ENCODE peak calls at places on chromosomes 6 and 20, in six cellular contexts. N is GM12891, A is SK-N-SH, J is H1, L is HepG2, H is GM12878. G is an unnamed sample.

GRCh38 chr6:46334442-46334841 is 156.8 kb downstream of the RCAN2 start:
- DNase-seq in H (no peak), L (no peak), A (no peak), J (no peak), N (no peak), G (no peak)

GRCh38 chr20:20663841-20664240 is 48.6 kb downstream of the RALGAPA2 start:
- DNase-seq in H (no peak), J (no peak), A (no peak), L (no peak), N (no peak), G (no peak)

GRCh38 chr6:14664112-14664592 is 546.6 kb downstream of the CD83 start:
- DNase-seq in N (no peak), A (peak), H (no peak), J (no peak), L (no peak), G (no peak)

GRCh38 chr6:10363911-10364310 is 51.0 kb downstream of the TFAP2A start:
- DNase-seq in A (no peak), L (no peak), N (no peak), H (no peak), J (no peak), G (no peak)

GRCh38 chr6:159252955-159253508 is 83.8 kb downstream of the FNDC1 start:
- DNase-seq in L (peak), A (peak), N (peak), H (peak), J (peak), G (no peak)

GRCh38 chr6:26016326-26017275 is 54.0 kb downstream of the TRIM38 start:
- DNase-seq in L (no peak), J (no peak), H (no peak), N (no peak), A (no peak), G (no peak)

GRCh38 chr6:44056392-44057237 is 70.6 kb downstream of the MRPL14 start:
- DNase-seq in L (no peak), J (no peak), N (no peak), A (peak), H (no peak), G (no peak)

GRCh38 chr6:13766201-13766634 is 48.1 kb downstream of the MCUR1 start:
- DNase-seq in L (no peak), N (no peak), J (no peak), H (no peak), A (no peak), G (no peak)

GRCh38 chr6:150196942-150197745 is 54.3 kb downstream of the PPP1R14C start:
- DNase-seq in A (no peak), L (no peak), J (no peak), H (no peak), N (no peak), G (no peak)

GRCh38 chr6:150194200-150194599 is 51.4 kb downstream of the PPP1R14C start:
- DNase-seq in A (no peak), H (no peak), J (no peak), N (no peak), L (no peak), G (no peak)

GRCh38 chr6:150198532-150198931 is 55.7 kb downstream of the PPP1R14C start:
- DNase-seq in H (no peak), A (no peak), L (no peak), N (no peak), J (no peak), G (no peak)

GRCh38 chr6:150199241-150199640 is 56.4 kb downstream of the PPP1R14C start:
- DNase-seq in H (no peak), J (no peak), L (no peak), N (no peak), A (no peak), G (no peak)

GRCh38 chr6:150195996-150196417 is 53.2 kb downstream of the PPP1R14C start:
- DNase-seq in N (no peak), A (no peak), H (no peak), L (no peak), J (no peak), G (no peak)
- TF ChIP-seq POLR2AphosphoS5 in N (no peak), A (no peak), H (no peak), L (no peak), J (no peak), G (no peak)

GRCh38 chr6:165877773-165878172 is 214.7 kb upstream of the PDE10A start:
- DNase-seq in N (no peak), H (no peak), A (no peak), J (no peak), L (no peak), G (no peak)

GRCh38 chr6:165881812-165882211 is 218.8 kb upstream of the PDE10A start:
- DNase-seq in J (no peak), H (no peak), A (no peak), N (no peak), L (no peak), G (no peak)

GRCh38 chr6:165883851-165884640 is 221.0 kb upstream of the PDE10A start:
- DNase-seq in L (no peak), A (no peak), H (no peak), J (no peak), N (no peak), G (no peak)

GRCh38 chr6:165877192-165877591 is 214.2 kb upstream of the PDE10A start:
- DNase-seq in J (no peak), N (no peak), L (no peak), H (no peak), A (no peak), G (no peak)

DNA sequence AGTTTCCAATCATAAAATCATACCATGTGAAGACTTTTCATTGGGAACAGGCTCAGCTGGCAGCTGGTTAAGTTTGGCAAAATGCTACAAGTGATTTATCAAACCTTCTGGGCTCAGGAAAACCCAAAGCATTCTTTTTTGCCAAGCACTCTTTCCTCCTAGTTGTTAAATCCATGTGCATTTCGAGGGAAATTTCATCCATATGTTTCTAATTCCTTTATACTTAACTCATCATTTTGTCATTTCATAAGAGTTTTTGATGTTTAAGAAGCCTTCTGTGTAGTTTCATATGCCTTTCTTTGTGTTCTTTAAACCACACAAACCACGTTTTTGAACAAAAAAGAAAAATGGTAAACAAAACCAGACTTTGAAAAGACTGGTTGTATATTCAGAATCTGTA is 217.7 kb upstream of the PDE10A start:
- DNase-seq in L (no peak), N (no peak), H (no peak), J (no peak), A (no peak), G (no peak)
- TF ChIP-seq TAF1 in L (no peak), N (no peak), H (no peak), J (no peak), A (no peak), G (no peak)

GRCh38 chr6:98787961-98788360 is 46.4 kb upstream of the POU3F2 start:
- DNase-seq in N (no peak), L (no peak), J (no peak), A (peak), H (no peak), G (no peak)
- TF ChIP-seq POLR2AphosphoS5 in N (no peak), L (no peak), J (no peak), A (no peak), H (no peak), G (no peak)

GRCh38 chr6:165729307-165729936 is 66.4 kb upstream of the PDE10A start:
- DNase-seq in A (peak), H (no peak), L (peak), N (peak), J (no peak), G (peak)
- TF ChIP-seq TAF1 in A (no peak), H (no peak), L (no peak), N (no peak), J (no peak), G (no peak)

GRCh38 chr20:44722990-44723389 is 7.8 kb downstream of the CCN5 start:
- DNase-seq in A (no peak), L (no peak), H (no peak), N (no peak), J (no peak), G (no peak)

GRCh38 chr20:44721785-44722054 is 6.6 kb downstream of the CCN5 start:
- DNase-seq in H (no peak), N (no peak), A (no peak), J (no peak), L (no peak), G (no peak)

GRCh38 chr20:44719841-44720240 is 4.7 kb downstream of the CCN5 start:
- DNase-seq in J (no peak), H (no peak), N (no peak), L (no peak), A (no peak), G (no peak)

GRCh38 chr20:44720994-44721784 is 6.0 kb downstream of the CCN5 start:
- DNase-seq in H (no peak), A (no peak), L (no peak), J (no peak), N (no peak), G (no peak)

GRCh38 chr20:44720617-44720993 is 5.4 kb downstream of the CCN5 start:
- DNase-seq in L (no peak), N (no peak), H (no peak), J (no peak), A (peak), G (no peak)
- TF ChIP-seq POLR2AphosphoS5 in L (no peak), N (no peak), H (no peak), J (no peak), A (no peak), G (no peak)

GRCh38 chr6:141335476-141335875 is 797.2 kb upstream of the GJE1 start:
- DNase-seq in A (no peak), L (no peak), J (no peak), N (no peak), H (no peak), G (no peak)
- TF ChIP-seq TAF1 in A (no peak), L (no peak), J (no peak), N (no peak), H (no peak), G (no peak)

GRCh38 chr6:27174958-27175357 is 72.5 kb upstream of the PRSS16 start:
- DNase-seq in A (no peak), N (no peak), J (no peak), H (no peak), L (no peak), G (no peak)

GRCh38 chr6:27178001-27178730 is 69.3 kb upstream of the PRSS16 start:
- DNase-seq in H (peak), L (peak), J (no peak), A (peak), N (no peak), G (no peak)

GRCh38 chr6:27176096-27176495 is 71.4 kb upstream of the PRSS16 start:
- DNase-seq in N (no peak), A (peak), H (no peak), L (no peak), J (no peak), G (no peak)

GRCh38 chr6:27178860-27179259 is 68.6 kb upstream of the PRSS16 start:
- DNase-seq in L (no peak), H (no peak), J (no peak), A (no peak), N (no peak), G (no peak)

DNA sequence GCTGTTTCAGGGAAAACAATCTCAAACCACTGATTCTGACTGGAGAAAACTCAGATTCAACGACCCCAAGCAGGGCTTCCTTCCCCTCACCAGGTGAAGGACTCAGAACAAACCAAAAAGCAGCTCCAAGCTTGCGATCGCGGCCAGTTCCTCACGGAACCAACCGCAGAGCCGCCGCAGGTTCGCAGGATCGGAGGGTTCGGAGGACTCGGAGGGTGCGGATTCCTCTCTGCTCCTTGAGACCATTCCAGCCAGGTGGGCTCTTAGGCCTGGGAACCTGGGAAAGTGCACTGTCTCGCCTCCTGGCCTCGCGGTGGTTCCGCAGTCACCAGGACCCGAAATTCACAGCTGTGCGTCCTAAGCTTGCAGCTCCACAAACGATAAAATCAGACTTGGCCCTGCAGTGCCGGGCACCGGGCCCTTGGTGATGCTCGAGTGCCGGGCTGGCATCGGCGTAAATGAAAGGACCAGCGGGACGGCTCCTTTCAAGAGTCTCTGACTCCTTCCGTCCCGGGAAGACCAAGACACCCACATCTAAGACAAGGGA is 70.0 kb upstream of the PRSS16 start:
- DNase-seq in J (no peak), N (peak), A (peak), L (peak), H (no peak), G (peak)
- TF ChIP-seq POLR2AphosphoS5 in J (no peak), N (no peak), A (no peak), L (no peak), H (no peak), G (no peak)

G was measured in GM12892.